ENCODE peak calls at places on chromosomes 2 and 18, in nine cellular contexts. One of them, this sample, is unnamed. For H3K4me1 and H3K36me3, the result is how much of the 10 kb centered on the place peaks cover.

GRCh38 chr2:144748443-144748842 is 228.5 kb upstream of the ZEB2 start:
- DNase-seq in effector memory CD4-positive, alpha-beta T cell: no peak
- DNase-seq in left ventricle myocardium inferior: no peak
- DNase-seq in CD8-positive, alpha-beta T cell: no peak
- DNase-seq in hepatocyte: no peak
- DNase-seq in GM23248: no peak
- DNase-seq in CD8-positive, alpha-beta memory T cell: no peak
- DNase-seq in lower lobe of right lung: no peak
- DNase-seq in MM.1S: no peak
- DNase-seq in this sample: no peak

GRCh38 chr2:43818761-43819160 is 19.9 kb downstream of the ABCG5 start:
- DNase-seq in effector memory CD4-positive, alpha-beta T cell: no peak
- DNase-seq in left ventricle myocardium inferior: no peak
- DNase-seq in CD8-positive, alpha-beta T cell: no peak
- DNase-seq in hepatocyte: peak
- DNase-seq in GM23248: peak
- DNase-seq in CD8-positive, alpha-beta memory T cell: no peak
- DNase-seq in lower lobe of right lung: no peak
- DNase-seq in MM.1S: no peak
- DNase-seq in this sample: peak

GRCh38 chr2:229774237-229774636 is 59.9 kb upstream of the DNER start:
- DNase-seq in effector memory CD4-positive, alpha-beta T cell: no peak
- DNase-seq in left ventricle myocardium inferior: no peak
- DNase-seq in CD8-positive, alpha-beta T cell: no peak
- DNase-seq in hepatocyte: no peak
- DNase-seq in GM23248: no peak
- DNase-seq in CD8-positive, alpha-beta memory T cell: no peak
- DNase-seq in lower lobe of right lung: no peak
- DNase-seq in MM.1S: no peak
- DNase-seq in this sample: no peak

GRCh38 chr18:25170402-25170801 is 181.6 kb downstream of the ZNF521 start:
- DNase-seq in effector memory CD4-positive, alpha-beta T cell: no peak
- DNase-seq in left ventricle myocardium inferior: no peak
- DNase-seq in CD8-positive, alpha-beta T cell: no peak
- DNase-seq in hepatocyte: no peak
- DNase-seq in GM23248: no peak
- DNase-seq in CD8-positive, alpha-beta memory T cell: no peak
- DNase-seq in lower lobe of right lung: no peak
- DNase-seq in MM.1S: no peak
- DNase-seq in this sample: no peak

GRCh38 chr18:44627245-44627644 is 53.4 kb upstream of the SETBP1 start:
- DNase-seq in effector memory CD4-positive, alpha-beta T cell: no peak
- DNase-seq in left ventricle myocardium inferior: no peak
- DNase-seq in CD8-positive, alpha-beta T cell: no peak
- DNase-seq in hepatocyte: no peak
- DNase-seq in GM23248: peak
- DNase-seq in CD8-positive, alpha-beta memory T cell: no peak
- DNase-seq in lower lobe of right lung: no peak
- DNase-seq in MM.1S: no peak
- DNase-seq in this sample: no peak

GRCh38 chr2:241039416-241039815 is 41.0 kb downstream of the SNED1 start:
- DNase-seq in effector memory CD4-positive, alpha-beta T cell: no peak
- DNase-seq in left ventricle myocardium inferior: no peak
- DNase-seq in CD8-positive, alpha-beta T cell: no peak
- DNase-seq in hepatocyte: no peak
- DNase-seq in GM23248: no peak
- DNase-seq in CD8-positive, alpha-beta memory T cell: no peak
- DNase-seq in lower lobe of right lung: no peak
- DNase-seq in MM.1S: no peak
- DNase-seq in this sample: no peak

GRCh38 chr2:36967236-36967876 is 1.0 kb upstream of the STRN start:
- DNase-seq in effector memory CD4-positive, alpha-beta T cell: no peak
- DNase-seq in left ventricle myocardium inferior: no peak
- DNase-seq in CD8-positive, alpha-beta T cell: no peak
- DNase-seq in hepatocyte: peak
- DNase-seq in GM23248: no peak
- DNase-seq in CD8-positive, alpha-beta memory T cell: peak
- DNase-seq in lower lobe of right lung: no peak
- DNase-seq in MM.1S: no peak
- DNase-seq in this sample: peak

GRCh38 chr18:29531746-29532145 is 1354.8 kb upstream of the CDH2 start:
- DNase-seq in effector memory CD4-positive, alpha-beta T cell: no peak
- DNase-seq in left ventricle myocardium inferior: no peak
- DNase-seq in CD8-positive, alpha-beta T cell: no peak
- DNase-seq in hepatocyte: no peak
- DNase-seq in GM23248: no peak
- DNase-seq in CD8-positive, alpha-beta memory T cell: no peak
- DNase-seq in lower lobe of right lung: no peak
- DNase-seq in MM.1S: no peak
- DNase-seq in this sample: no peak

GRCh38 chr18:33579147-33579867 is 1.3 kb downstream of the ASXL3 start:
- DNase-seq in effector memory CD4-positive, alpha-beta T cell: no peak
- DNase-seq in left ventricle myocardium inferior: no peak
- DNase-seq in CD8-positive, alpha-beta T cell: no peak
- DNase-seq in hepatocyte: peak
- DNase-seq in GM23248: no peak
- DNase-seq in CD8-positive, alpha-beta memory T cell: no peak
- DNase-seq in lower lobe of right lung: no peak
- DNase-seq in MM.1S: no peak
- DNase-seq in this sample: peak

GRCh38 chr18:33578371-33579146 is 540 bp downstream of the ASXL3 start:
- DNase-seq in effector memory CD4-positive, alpha-beta T cell: no peak
- DNase-seq in left ventricle myocardium inferior: peak
- DNase-seq in CD8-positive, alpha-beta T cell: no peak
- DNase-seq in hepatocyte: peak
- DNase-seq in GM23248: peak
- DNase-seq in CD8-positive, alpha-beta memory T cell: no peak
- DNase-seq in lower lobe of right lung: peak
- DNase-seq in MM.1S: no peak
- DNase-seq in this sample: no peak

GRCh38 chr18:33580540-33580939 is 2.5 kb downstream of the ASXL3 start:
- DNase-seq in effector memory CD4-positive, alpha-beta T cell: no peak
- DNase-seq in left ventricle myocardium inferior: no peak
- DNase-seq in CD8-positive, alpha-beta T cell: no peak
- DNase-seq in hepatocyte: no peak
- DNase-seq in GM23248: no peak
- DNase-seq in CD8-positive, alpha-beta memory T cell: no peak
- DNase-seq in lower lobe of right lung: no peak
- DNase-seq in MM.1S: no peak
- DNase-seq in this sample: no peak

GRCh38 chr18:33581816-33582215 is 3.8 kb downstream of the ASXL3 start:
- DNase-seq in effector memory CD4-positive, alpha-beta T cell: no peak
- DNase-seq in left ventricle myocardium inferior: no peak
- DNase-seq in CD8-positive, alpha-beta T cell: no peak
- DNase-seq in hepatocyte: no peak
- DNase-seq in GM23248: no peak
- DNase-seq in CD8-positive, alpha-beta memory T cell: no peak
- DNase-seq in lower lobe of right lung: no peak
- DNase-seq in MM.1S: no peak
- DNase-seq in this sample: no peak

GRCh38 chr18:33579868-33580205 is 1.8 kb downstream of the ASXL3 start:
- DNase-seq in effector memory CD4-positive, alpha-beta T cell: no peak
- DNase-seq in left ventricle myocardium inferior: no peak
- DNase-seq in CD8-positive, alpha-beta T cell: no peak
- DNase-seq in hepatocyte: no peak
- DNase-seq in GM23248: no peak
- DNase-seq in CD8-positive, alpha-beta memory T cell: no peak
- DNase-seq in lower lobe of right lung: no peak
- DNase-seq in MM.1S: no peak
- DNase-seq in this sample: peak
- H3K4me3 ChIP-seq in effector memory CD4-positive, alpha-beta T cell: no peak
- H3K4me3 ChIP-seq in left ventricle myocardium inferior: peak
- H3K4me3 ChIP-seq in CD8-positive, alpha-beta T cell: no peak
- H3K4me3 ChIP-seq in hepatocyte: peak
- H3K4me3 ChIP-seq in GM23248: no peak
- H3K4me3 ChIP-seq in CD8-positive, alpha-beta memory T cell: no peak
- H3K4me3 ChIP-seq in lower lobe of right lung: peak
- H3K4me3 ChIP-seq in MM.1S: no peak
- H3K4me3 ChIP-seq in this sample: no peak

GRCh38 chr2:128309341-128310093 is 9.2 kb downstream of the HS6ST1 start:
- DNase-seq in effector memory CD4-positive, alpha-beta T cell: no peak
- DNase-seq in left ventricle myocardium inferior: peak
- DNase-seq in CD8-positive, alpha-beta T cell: no peak
- DNase-seq in hepatocyte: peak
- DNase-seq in GM23248: no peak
- DNase-seq in CD8-positive, alpha-beta memory T cell: no peak
- DNase-seq in lower lobe of right lung: peak
- DNase-seq in MM.1S: no peak
- DNase-seq in this sample: peak

GRCh38 chr2:128310761-128311160 is 7.9 kb downstream of the HS6ST1 start:
- DNase-seq in effector memory CD4-positive, alpha-beta T cell: no peak
- DNase-seq in left ventricle myocardium inferior: peak
- DNase-seq in CD8-positive, alpha-beta T cell: no peak
- DNase-seq in hepatocyte: no peak
- DNase-seq in GM23248: no peak
- DNase-seq in CD8-positive, alpha-beta memory T cell: no peak
- DNase-seq in lower lobe of right lung: peak
- DNase-seq in MM.1S: no peak
- DNase-seq in this sample: no peak

GRCh38 chr2:128311216-128311754 is 7.4 kb downstream of the HS6ST1 start:
- DNase-seq in effector memory CD4-positive, alpha-beta T cell: no peak
- DNase-seq in left ventricle myocardium inferior: no peak
- DNase-seq in CD8-positive, alpha-beta T cell: no peak
- DNase-seq in hepatocyte: no peak
- DNase-seq in GM23248: no peak
- DNase-seq in CD8-positive, alpha-beta memory T cell: no peak
- DNase-seq in lower lobe of right lung: no peak
- DNase-seq in MM.1S: no peak
- DNase-seq in this sample: no peak

GRCh38 chr2:128308889-128309288 is 9.8 kb downstream of the HS6ST1 start:
- DNase-seq in effector memory CD4-positive, alpha-beta T cell: no peak
- DNase-seq in left ventricle myocardium inferior: peak
- DNase-seq in CD8-positive, alpha-beta T cell: no peak
- DNase-seq in hepatocyte: no peak
- DNase-seq in GM23248: no peak
- DNase-seq in CD8-positive, alpha-beta memory T cell: no peak
- DNase-seq in lower lobe of right lung: peak
- DNase-seq in MM.1S: no peak
- DNase-seq in this sample: no peak

DNA sequence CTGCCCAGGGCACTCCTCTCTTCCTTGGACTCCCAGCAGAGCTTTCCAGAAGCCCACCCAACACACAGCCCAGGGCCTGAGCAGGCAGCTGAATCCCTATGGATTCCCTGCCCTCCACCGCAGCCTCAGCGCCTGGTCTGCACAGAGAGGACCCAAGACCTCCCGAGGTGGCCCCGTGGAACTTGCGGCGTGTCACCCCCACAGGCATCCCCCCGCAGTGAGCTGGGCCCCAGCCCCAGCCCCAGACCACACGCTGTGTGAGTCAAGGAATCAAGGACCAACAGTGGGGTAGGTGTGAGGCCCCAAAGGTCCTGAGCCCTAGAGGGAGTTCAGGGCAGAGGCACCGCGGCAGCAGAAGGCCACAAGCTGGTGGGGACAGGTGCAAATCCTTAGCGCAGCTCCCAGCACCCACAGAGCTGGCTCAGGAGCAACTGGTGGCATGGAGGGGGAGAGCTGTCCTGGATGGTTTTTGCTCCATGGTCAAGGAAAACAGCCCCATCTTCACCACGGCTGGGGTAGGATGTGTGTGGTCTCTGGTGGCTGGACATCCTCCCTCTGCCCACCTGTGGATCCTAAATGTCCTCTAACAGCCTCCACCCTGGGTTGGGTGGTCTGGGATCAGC is 8.5 kb downstream of the HS6ST1 start:
- DNase-seq in effector memory CD4-positive, alpha-beta T cell: no peak
- DNase-seq in left ventricle myocardium inferior: peak
- DNase-seq in CD8-positive, alpha-beta T cell: no peak
- DNase-seq in hepatocyte: no peak
- DNase-seq in GM23248: no peak
- DNase-seq in CD8-positive, alpha-beta memory T cell: no peak
- DNase-seq in lower lobe of right lung: peak
- DNase-seq in MM.1S: no peak
- DNase-seq in this sample: no peak
- H3K4me1 ChIP-seq in effector memory CD4-positive, alpha-beta T cell: under half
- H3K4me1 ChIP-seq in left ventricle myocardium inferior: half or more
- H3K4me1 ChIP-seq in CD8-positive, alpha-beta T cell: under half
- H3K4me1 ChIP-seq in hepatocyte: half or more
- H3K4me1 ChIP-seq in GM23248: under half
- H3K4me1 ChIP-seq in CD8-positive, alpha-beta memory T cell: under half
- H3K4me1 ChIP-seq in lower lobe of right lung: half or more
- H3K4me1 ChIP-seq in MM.1S: under half
- H3K4me1 ChIP-seq in this sample: under half

DNA sequence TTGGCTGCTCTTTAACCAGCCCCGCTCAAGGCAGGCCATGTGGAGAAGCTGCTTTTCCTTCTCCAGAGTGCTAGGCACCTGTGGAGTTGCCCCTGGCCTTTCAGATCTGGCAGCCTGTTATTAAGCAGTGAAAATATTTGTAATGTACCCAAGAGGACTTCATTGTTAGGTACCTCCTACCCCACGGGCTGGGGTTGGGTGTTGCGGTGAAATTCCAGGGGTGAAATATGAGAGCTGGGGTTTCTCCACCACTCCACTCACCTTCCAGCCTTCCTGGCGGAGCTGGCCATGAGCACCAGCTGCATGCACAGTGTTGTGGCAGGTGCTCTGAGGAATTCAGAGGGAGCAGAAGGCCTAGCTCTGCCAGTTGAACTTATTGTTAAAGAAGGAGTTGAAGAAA is 39.1 kb downstream of the NTSR2 start:
- DNase-seq in effector memory CD4-positive, alpha-beta T cell: no peak
- DNase-seq in left ventricle myocardium inferior: no peak
- DNase-seq in CD8-positive, alpha-beta T cell: no peak
- DNase-seq in hepatocyte: no peak
- DNase-seq in GM23248: no peak
- DNase-seq in CD8-positive, alpha-beta memory T cell: no peak
- DNase-seq in lower lobe of right lung: no peak
- DNase-seq in MM.1S: no peak
- DNase-seq in this sample: no peak
- H3K36me3 ChIP-seq in effector memory CD4-positive, alpha-beta T cell: under half
- H3K36me3 ChIP-seq in left ventricle myocardium inferior: under half
- H3K36me3 ChIP-seq in CD8-positive, alpha-beta T cell: under half
- H3K36me3 ChIP-seq in hepatocyte: under half
- H3K36me3 ChIP-seq in GM23248: under half
- H3K36me3 ChIP-seq in CD8-positive, alpha-beta memory T cell: under half
- H3K36me3 ChIP-seq in lower lobe of right lung: under half
- H3K36me3 ChIP-seq in MM.1S: under half
- H3K36me3 ChIP-seq in this sample: under half

GRCh38 chr2:127217470-127218325 is 2.4 kb downstream of the CYP27C1 start:
- DNase-seq in effector memory CD4-positive, alpha-beta T cell: no peak
- DNase-seq in left ventricle myocardium inferior: no peak
- DNase-seq in CD8-positive, alpha-beta T cell: no peak
- DNase-seq in hepatocyte: no peak
- DNase-seq in GM23248: peak
- DNase-seq in CD8-positive, alpha-beta memory T cell: no peak
- DNase-seq in lower lobe of right lung: no peak
- DNase-seq in MM.1S: no peak
- DNase-seq in this sample: no peak

GRCh38 chr2:127218843-127219715 is 1.0 kb downstream of the CYP27C1 start:
- DNase-seq in effector memory CD4-positive, alpha-beta T cell: no peak
- DNase-seq in left ventricle myocardium inferior: no peak
- DNase-seq in CD8-positive, alpha-beta T cell: no peak
- DNase-seq in hepatocyte: peak
- DNase-seq in GM23248: peak
- DNase-seq in CD8-positive, alpha-beta memory T cell: no peak
- DNase-seq in lower lobe of right lung: no peak
- DNase-seq in MM.1S: no peak
- DNase-seq in this sample: no peak

GRCh38 chr2:127220807-127221527 is 868 bp upstream of the CYP27C1 start:
- DNase-seq in effector memory CD4-positive, alpha-beta T cell: no peak
- DNase-seq in left ventricle myocardium inferior: no peak
- DNase-seq in CD8-positive, alpha-beta T cell: no peak
- DNase-seq in hepatocyte: peak
- DNase-seq in GM23248: no peak
- DNase-seq in CD8-positive, alpha-beta memory T cell: no peak
- DNase-seq in lower lobe of right lung: no peak
- DNase-seq in MM.1S: no peak
- DNase-seq in this sample: no peak

GRCh38 chr2:127220102-127220806 is at the start of gene CYP27C1:
- DNase-seq in effector memory CD4-positive, alpha-beta T cell: no peak
- DNase-seq in left ventricle myocardium inferior: no peak
- DNase-seq in CD8-positive, alpha-beta T cell: no peak
- DNase-seq in hepatocyte: peak
- DNase-seq in GM23248: peak
- DNase-seq in CD8-positive, alpha-beta memory T cell: no peak
- DNase-seq in lower lobe of right lung: no peak
- DNase-seq in MM.1S: no peak
- DNase-seq in this sample: no peak

GRCh38 chr2:127219716-127220090 is 396 bp downstream of the CYP27C1 start:
- DNase-seq in effector memory CD4-positive, alpha-beta T cell: no peak
- DNase-seq in left ventricle myocardium inferior: no peak
- DNase-seq in CD8-positive, alpha-beta T cell: no peak
- DNase-seq in hepatocyte: peak
- DNase-seq in GM23248: peak
- DNase-seq in CD8-positive, alpha-beta memory T cell: no peak
- DNase-seq in lower lobe of right lung: no peak
- DNase-seq in MM.1S: no peak
- DNase-seq in this sample: no peak
- H3K4me3 ChIP-seq in effector memory CD4-positive, alpha-beta T cell: no peak
- H3K4me3 ChIP-seq in left ventricle myocardium inferior: peak
- H3K4me3 ChIP-seq in CD8-positive, alpha-beta T cell: no peak
- H3K4me3 ChIP-seq in hepatocyte: peak
- H3K4me3 ChIP-seq in GM23248: peak
- H3K4me3 ChIP-seq in CD8-positive, alpha-beta memory T cell: no peak
- H3K4me3 ChIP-seq in lower lobe of right lung: peak
- H3K4me3 ChIP-seq in MM.1S: no peak
- H3K4me3 ChIP-seq in this sample: peak